ENCODE peak calls at places on chromosomes 3 and 15, in five cellular contexts. One of them, this sample, is unnamed.

GRCh38 chr3:49602049-49602554 is 47.8 kb downstream of the BSN start:
- DNase-seq in thoracic aorta: no peak
- DNase-seq in cardiac muscle cell: no peak
- DNase-seq in HCT116: no peak
- DNase-seq in Panc1: no peak
- DNase-seq in this sample: no peak

GRCh38 chr3:100590114-100590839 is 19.1 kb upstream of the ADGRG7 start:
- DNase-seq in thoracic aorta: no peak
- DNase-seq in cardiac muscle cell: peak; percentile 84
- DNase-seq in HCT116: peak; percentile 63
- DNase-seq in Panc1: peak; percentile 70
- DNase-seq in this sample: peak; percentile 67

GRCh38 chr3:89179355-89179997 is 72.1 kb downstream of the EPHA3 start:
- DNase-seq in thoracic aorta: no peak
- DNase-seq in cardiac muscle cell: peak; percentile 4
- DNase-seq in HCT116: no peak
- DNase-seq in Panc1: no peak
- DNase-seq in this sample: no peak

GRCh38 chr3:45771166-45771775 is 25.1 kb downstream of the SLC6A20 start:
- DNase-seq in thoracic aorta: no peak
- DNase-seq in cardiac muscle cell: no peak
- DNase-seq in HCT116: no peak
- DNase-seq in Panc1: no peak
- DNase-seq in this sample: no peak

GRCh38 chr3:114308830-114309229 is 15.0 kb downstream of the TIGIT start:
- DNase-seq in thoracic aorta: no peak
- DNase-seq in cardiac muscle cell: no peak
- DNase-seq in HCT116: no peak
- DNase-seq in Panc1: no peak
- DNase-seq in this sample: no peak

GRCh38 chr3:194512895-194513601 is 26.2 kb upstream of the ATP13A3 start:
- DNase-seq in thoracic aorta: no peak
- DNase-seq in cardiac muscle cell: peak; percentile 25
- DNase-seq in HCT116: no peak
- DNase-seq in Panc1: no peak
- DNase-seq in this sample: no peak

GRCh38 chr15:85100186-85100937 is 118.7 kb downstream of the PDE8A start:
- DNase-seq in thoracic aorta: no peak
- DNase-seq in cardiac muscle cell: no peak
- DNase-seq in HCT116: no peak
- DNase-seq in Panc1: no peak
- DNase-seq in this sample: no peak

GRCh38 chr3:135077186-135077585 is 282.1 kb downstream of the EPHB1 start:
- DNase-seq in thoracic aorta: no peak
- DNase-seq in cardiac muscle cell: no peak
- DNase-seq in HCT116: no peak
- DNase-seq in Panc1: no peak
- DNase-seq in this sample: no peak

GRCh38 chr3:138476526-138476925 is 42.1 kb downstream of the ESYT3 start:
- DNase-seq in thoracic aorta: no peak
- DNase-seq in cardiac muscle cell: no peak
- DNase-seq in HCT116: no peak
- DNase-seq in Panc1: no peak
- DNase-seq in this sample: no peak

GRCh38 chr3:126554560-126555525 is 3.9 kb downstream of the C3orf22 start:
- DNase-seq in thoracic aorta: no peak
- DNase-seq in cardiac muscle cell: no peak
- DNase-seq in HCT116: no peak
- DNase-seq in Panc1: no peak
- DNase-seq in this sample: peak; percentile 69

GRCh38 chr3:1404270-1404669 is 311.4 kb downstream of the CNTN6 start:
- DNase-seq in thoracic aorta: no peak
- DNase-seq in cardiac muscle cell: no peak
- DNase-seq in HCT116: no peak
- DNase-seq in Panc1: no peak
- DNase-seq in this sample: no peak

GRCh38 chr3:158261371-158261991 is 151.6 kb downstream of the RSRC1 start:
- DNase-seq in thoracic aorta: no peak
- DNase-seq in cardiac muscle cell: peak; percentile 21
- DNase-seq in HCT116: no peak
- DNase-seq in Panc1: no peak
- DNase-seq in this sample: no peak

GRCh38 chr15:99433026-99433756 is 132.6 kb upstream of the MEF2A start:
- DNase-seq in thoracic aorta: no peak
- DNase-seq in cardiac muscle cell: peak; percentile 44
- DNase-seq in HCT116: no peak
- DNase-seq in Panc1: no peak
- DNase-seq in this sample: peak; percentile 71

GRCh38 chr3:134058728-134059601 is 29.2 kb upstream of the SLCO2A1 start:
- DNase-seq in thoracic aorta: no peak
- DNase-seq in cardiac muscle cell: no peak
- DNase-seq in HCT116: no peak
- DNase-seq in Panc1: no peak
- DNase-seq in this sample: peak; percentile 11

GRCh38 chr15:70447081-70447480 is 316.3 kb downstream of the UACA start:
- DNase-seq in thoracic aorta: no peak
- DNase-seq in cardiac muscle cell: no peak
- DNase-seq in HCT116: no peak
- DNase-seq in Panc1: no peak
- DNase-seq in this sample: no peak

GRCh38 chr3:44117736-44118135 is 124.0 kb upstream of the TOPAZ1 start:
- DNase-seq in thoracic aorta: no peak
- DNase-seq in cardiac muscle cell: no peak
- DNase-seq in HCT116: no peak
- DNase-seq in Panc1: no peak
- DNase-seq in this sample: no peak

GRCh38 chr15:100468265-100468664 is 60.5 kb downstream of the CERS3 start:
- DNase-seq in thoracic aorta: no peak
- DNase-seq in cardiac muscle cell: peak; percentile 68
- DNase-seq in HCT116: no peak
- DNase-seq in Panc1: no peak
- DNase-seq in this sample: no peak
- H3K9me3 ChIP-seq in thoracic aorta: no peaks in the 10 kb centered on the region
- H3K9me3 ChIP-seq in cardiac muscle cell: no peaks in the 10 kb centered on the region
- H3K9me3 ChIP-seq in HCT116: no peaks in the 10 kb centered on the region
- H3K9me3 ChIP-seq in Panc1: no peaks in the 10 kb centered on the region
- H3K9me3 ChIP-seq in this sample: no peaks in the 10 kb centered on the region

GRCh38 chr3:88093266-88093665 is 34.2 kb downstream of the ZNF654 start:
- DNase-seq in thoracic aorta: no peak
- DNase-seq in cardiac muscle cell: no peak
- DNase-seq in HCT116: no peak
- DNase-seq in Panc1: no peak
- DNase-seq in this sample: no peak
- H3K9me3 ChIP-seq in thoracic aorta: no peaks in the 10 kb centered on the region
- H3K9me3 ChIP-seq in cardiac muscle cell: no peaks in the 10 kb centered on the region
- H3K9me3 ChIP-seq in HCT116: no peaks in the 10 kb centered on the region
- H3K9me3 ChIP-seq in Panc1: no peaks in the 10 kb centered on the region
- H3K9me3 ChIP-seq in this sample: no peaks in the 10 kb centered on the region

DNA sequence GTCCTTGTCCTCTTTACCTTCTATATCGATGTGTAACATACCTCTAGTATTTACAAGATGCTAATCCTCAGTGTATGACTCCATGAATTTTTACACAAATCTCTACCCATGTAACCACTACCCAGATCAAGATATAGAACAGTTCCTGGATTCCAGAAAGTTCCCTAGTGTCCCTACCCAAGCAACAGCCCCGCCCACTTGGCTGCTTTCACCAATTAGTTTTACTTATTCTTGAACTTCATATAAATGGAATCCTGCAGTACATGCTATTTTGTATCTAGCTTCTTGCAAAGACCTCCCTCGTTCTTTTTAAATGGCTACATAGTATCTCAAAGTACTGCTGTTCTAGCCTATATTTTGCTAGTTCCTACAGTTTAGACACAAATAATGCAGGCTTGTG is 33.0 kb downstream of the CD276 start:
- DNase-seq in thoracic aorta: no peak
- DNase-seq in cardiac muscle cell: no peak
- DNase-seq in HCT116: no peak
- DNase-seq in Panc1: no peak
- DNase-seq in this sample: no peak
- H3K9me3 ChIP-seq in thoracic aorta: no peaks in the 10 kb centered on the region
- H3K9me3 ChIP-seq in cardiac muscle cell: no peaks in the 10 kb centered on the region
- H3K9me3 ChIP-seq in HCT116: no peaks in the 10 kb centered on the region
- H3K9me3 ChIP-seq in Panc1: no peaks in the 10 kb centered on the region
- H3K9me3 ChIP-seq in this sample: no peaks in the 10 kb centered on the region

GRCh38 chr15:41942886-41943285 is 29.5 kb downstream of the EHD4 start:
- DNase-seq in thoracic aorta: no peak
- DNase-seq in cardiac muscle cell: no peak
- DNase-seq in HCT116: no peak
- DNase-seq in Panc1: no peak
- DNase-seq in this sample: no peak
- H3K9me3 ChIP-seq in thoracic aorta: no peaks in the 10 kb centered on the region
- H3K9me3 ChIP-seq in cardiac muscle cell: no peaks in the 10 kb centered on the region
- H3K9me3 ChIP-seq in HCT116: no peaks in the 10 kb centered on the region
- H3K9me3 ChIP-seq in Panc1: no peaks in the 10 kb centered on the region
- H3K9me3 ChIP-seq in this sample: no peaks in the 10 kb centered on the region

GRCh38 chr15:25136119-25136518 is 181.3 kb downstream of the SNRPN start:
- DNase-seq in thoracic aorta: no peak
- DNase-seq in cardiac muscle cell: peak; percentile 11
- DNase-seq in HCT116: no peak
- DNase-seq in Panc1: no peak
- DNase-seq in this sample: no peak

GRCh38 chr15:25133804-25134203 is 179.0 kb downstream of the SNRPN start:
- DNase-seq in thoracic aorta: no peak
- DNase-seq in cardiac muscle cell: no peak
- DNase-seq in HCT116: no peak
- DNase-seq in Panc1: no peak
- DNase-seq in this sample: no peak

GRCh38 chr15:25137013-25137412 is 182.2 kb downstream of the SNRPN start:
- DNase-seq in thoracic aorta: no peak
- DNase-seq in cardiac muscle cell: no peak
- DNase-seq in HCT116: no peak
- DNase-seq in Panc1: no peak
- DNase-seq in this sample: no peak

GRCh38 chr15:25134546-25134945 is 179.8 kb downstream of the SNRPN start:
- DNase-seq in thoracic aorta: no peak
- DNase-seq in cardiac muscle cell: peak; percentile 57
- DNase-seq in HCT116: no peak
- DNase-seq in Panc1: no peak
- DNase-seq in this sample: no peak
- H3K9me3 ChIP-seq in thoracic aorta: no peaks in the 10 kb centered on the region
- H3K9me3 ChIP-seq in cardiac muscle cell: no peaks in the 10 kb centered on the region
- H3K9me3 ChIP-seq in HCT116: peaks cover 42% of the 10 kb centered on the region
- H3K9me3 ChIP-seq in Panc1: no peaks in the 10 kb centered on the region
- H3K9me3 ChIP-seq in this sample: peaks cover 9% of the 10 kb centered on the region

GRCh38 chr15:26648676-26649075 is 124.2 kb downstream of the GABRB3 start:
- DNase-seq in thoracic aorta: no peak
- DNase-seq in cardiac muscle cell: no peak
- DNase-seq in HCT116: no peak
- DNase-seq in Panc1: no peak
- DNase-seq in this sample: no peak
- H3K9me3 ChIP-seq in thoracic aorta: no peaks in the 10 kb centered on the region
- H3K9me3 ChIP-seq in cardiac muscle cell: no peaks in the 10 kb centered on the region
- H3K9me3 ChIP-seq in HCT116: peaks cover 43% of the 10 kb centered on the region
- H3K9me3 ChIP-seq in Panc1: peaks cover 3% of the 10 kb centered on the region
- H3K9me3 ChIP-seq in this sample: peaks cover 2% of the 10 kb centered on the region

This sample was measured in suprapubic skin.